ENCODE peak calls at places on chromosome 16, in eight cellular contexts. Z is fibroblast of lung; D is stimulated activated CD4-positive, alpha-beta T cell treated with anti-CD3 and anti-CD28 coated beads, Interleukin-2, amount 100 ng/mL, for 48 hours; K is uterus; W is activated CD4-positive, alpha-beta memory T cell treated with anti-CD3 and anti-CD28 coated beads, Interleukin-2, amount 10 ng/mL, durations not matched to agents 7 days and 5 days; Y is endodermal cell; S is T-helper 22 cell; P is amygdala. A is an unnamed sample.

GRCh38 chr16:11379420-11379819 is 34.2 kb downstream of the RMI2 start:
- DNase-seq in Z (no peak), D (peak), K (no peak), W (peak), Y (no peak), S (peak), P (no peak), A (no peak)

GRCh38 chr16:52861614-52862022 is 191.1 kb downstream of the CHD9NB start:
- DNase-seq in Z (peak), D (no peak), K (no peak), W (no peak), Y (peak), S (no peak), P (no peak), A (no peak)

GRCh38 chr16:88284101-88284500 is 98.7 kb upstream of the ZNF469 start:
- DNase-seq in Z (no peak), D (no peak), K (no peak), W (no peak), Y (no peak), S (no peak), P (no peak), A (no peak)

GRCh38 chr16:74951206-74951605 is 33.7 kb downstream of the WDR59 start:
- DNase-seq in Z (no peak), D (no peak), K (no peak), W (no peak), Y (peak), S (no peak), P (no peak), A (no peak)

GRCh38 chr16:85774136-85774535 is 23.2 kb upstream of the C16orf74 start:
- DNase-seq in Z (no peak), D (no peak), K (no peak), W (no peak), Y (no peak), S (no peak), P (no peak), A (no peak)

GRCh38 chr16:8622315-8622656 is 788 bp downstream of the METTL22 start:
- DNase-seq in Z (no peak), D (no peak), K (no peak), W (no peak), Y (no peak), S (no peak), P (no peak), A (no peak)

GRCh38 chr16:27973678-27974077 is 89.8 kb downstream of the GSG1L start:
- DNase-seq in Z (no peak), D (no peak), K (no peak), W (no peak), Y (no peak), S (no peak), P (no peak), A (peak)

GRCh38 chr16:87017388-87018012 is 299.7 kb downstream of the C16orf95 start:
- DNase-seq in Z (peak), D (no peak), K (no peak), W (no peak), Y (peak), S (no peak), P (no peak), A (no peak)

GRCh38 chr16:12184419-12184831 is 207.9 kb downstream of the SNX29 start:
- DNase-seq in Z (no peak), D (no peak), K (no peak), W (no peak), Y (no peak), S (no peak), P (no peak), A (no peak)

GRCh38 chr16:51237861-51238378 is 86.8 kb upstream of the SALL1 start:
- DNase-seq in Z (no peak), D (no peak), K (no peak), W (no peak), Y (peak), S (no peak), P (no peak), A (no peak)

GRCh38 chr16:57728336-57729181 is 7.0 kb upstream of the KATNB1 start:
- DNase-seq in Z (no peak), D (no peak), K (no peak), W (no peak), Y (no peak), S (no peak), P (no peak), A (no peak)

GRCh38 chr16:70434489-70435260 is 4.2 kb downstream of the ST3GAL2 start:
- DNase-seq in Z (no peak), D (no peak), K (no peak), W (no peak), Y (no peak), S (no peak), P (no peak), A (no peak)

GRCh38 chr16:84406006-84406963 is 37.9 kb downstream of the ATP2C2 start:
- DNase-seq in Z (no peak), D (no peak), K (no peak), W (no peak), Y (peak), S (no peak), P (peak), A (no peak)

GRCh38 chr16:10265770-10266615 is 83.8 kb upstream of the GRIN2A start:
- DNase-seq in Z (no peak), D (no peak), K (no peak), W (no peak), Y (no peak), S (no peak), P (no peak), A (no peak)

GRCh38 chr16:12829096-12829888 is 25.6 kb upstream of the CPPED1 start:
- DNase-seq in Z (no peak), D (no peak), K (no peak), W (no peak), Y (no peak), S (no peak), P (no peak), A (no peak)

GRCh38 chr16:67407788-67408452 is 8.4 kb downstream of the ZDHHC1 start:
- DNase-seq in Z (no peak), D (no peak), K (no peak), W (no peak), Y (no peak), S (no peak), P (no peak), A (no peak)

GRCh38 chr16:65180986-65181710 is 59.3 kb upstream of the CDH11 start:
- DNase-seq in Z (peak), D (no peak), K (no peak), W (no peak), Y (no peak), S (no peak), P (no peak), A (no peak)

GRCh38 chr16:89575247-89576172 is at the start of gene CPNE7:
- DNase-seq in Z (no peak), D (no peak), K (no peak), W (no peak), Y (peak), S (no peak), P (no peak), A (no peak)

GRCh38 chr16:1786242-1787055 is 3.7 kb downstream of the NUBP2 start:
- DNase-seq in Z (no peak), D (no peak), K (no peak), W (no peak), Y (peak), S (no peak), P (no peak), A (no peak)

GRCh38 chr16:1153480-1154160 is 714 bp downstream of the CACNA1H start:
- DNase-seq in Z (no peak), D (no peak), K (no peak), W (no peak), Y (peak), S (no peak), P (no peak), A (no peak)

GRCh38 chr16:49127103-49127502 is 154.5 kb downstream of the CBLN1 start:
- DNase-seq in Z (no peak), D (no peak), K (no peak), W (no peak), Y (peak), S (no peak), P (no peak), A (no peak)

GRCh38 chr16:77585379-77585778 is 136.9 kb upstream of the NUDT7 start:
- DNase-seq in Z (peak), D (no peak), K (peak), W (peak), Y (no peak), S (no peak), P (no peak), A (no peak)

GRCh38 chr16:75097941-75098897 is 18.4 kb downstream of the LDHD start:
- DNase-seq in Z (no peak), D (peak), K (no peak), W (peak), Y (peak), S (peak), P (no peak), A (peak)

GRCh38 chr16:70157477-70158260 is 15.9 kb upstream of the CLEC18C start:
- DNase-seq in Z (no peak), D (no peak), K (no peak), W (no peak), Y (no peak), S (no peak), P (no peak), A (no peak)

GRCh38 chr16:49855822-49856740 is at the start of gene ZNF423:
- DNase-seq in Z (no peak), D (no peak), K (no peak), W (no peak), Y (peak), S (no peak), P (no peak), A (no peak)

GRCh38 chr16:2095918-2096582 is 39.6 kb downstream of the PKD1 start:
- DNase-seq in Z (no peak), D (no peak), K (no peak), W (no peak), Y (no peak), S (no peak), P (no peak), A (no peak)

GRCh38 chr16:11405331-11406176 is 60.3 kb downstream of the RMI2 start:
- DNase-seq in Z (peak), D (peak), K (no peak), W (peak), Y (peak), S (no peak), P (no peak), A (peak)

GRCh38 chr16:57863434-57864160 is 61.3 kb upstream of the KIFC3 start:
- DNase-seq in Z (peak), D (no peak), K (peak), W (no peak), Y (peak), S (no peak), P (peak), A (no peak)

A was measured in activated CD8-positive, alpha-beta T cell treated with anti-CD3 and anti-CD28 coated beads, Interleukin-2, amount 10 ng/mL, durations not matched to agents 7 days and 5 days.